ENCODE peak calls at places on chromosomes 16 and 17, in six cellular contexts. W, D, J, I, V and K are unnamed samples.
A peak's percentile ranks its signal among the peaks of the same experiment; 100 is the strongest.

GRCh38 chr17:63850401-63850800 is 7.9 kb upstream of the SMARCD2 start:
- DNase-seq in W (no peak), I (no peak), V (no peak), D (no peak), J (no peak), K (no peak)

GRCh38 chr16:29974291-29975133 is 844 bp downstream of the TAOK2 start:
- DNase-seq in V (no peak), J (no peak), I (no peak), W (no peak), D (no peak), K (no peak)

GRCh38 chr17:39194089-39194984 is 3.1 kb downstream of the CACNB1 start:
- DNase-seq in W (no peak), V (no peak), D (no peak), I (no peak), J (no peak), K (no peak)

GRCh38 chr16:50245417-50246298 is 20.7 kb upstream of the ADCY7 start:
- DNase-seq in I (no peak), V (peak; percentile 42), W (no peak), J (peak; percentile 32), D (peak; percentile 78), K (no peak)

GRCh38 chr16:75061677-75062076 is 54.9 kb downstream of the LDHD start:
- DNase-seq in D (no peak), V (no peak), I (no peak), J (no peak), W (no peak), K (no peak)

GRCh38 chr16:346587-346986 is 5.9 kb downstream of the AXIN1 start:
- DNase-seq in V (no peak), I (no peak), J (no peak), D (no peak), W (no peak), K (no peak)

GRCh38 chr17:61720016-61720795 is 129.2 kb upstream of the NACA2 start:
- DNase-seq in J (no peak), W (no peak), I (no peak), D (no peak), V (no peak), K (no peak)

GRCh38 chr16:77896357-77896972 is 108.1 kb downstream of the VAT1L start:
- DNase-seq in J (no peak), V (no peak), I (peak; percentile 51), W (no peak), D (no peak), K (no peak)

GRCh38 chr16:89396156-89396555 is 94.2 kb downstream of the ANKRD11 start:
- DNase-seq in J (no peak), D (no peak), V (no peak), W (no peak), I (no peak), K (no peak)

GRCh38 chr17:38730526-38731379 is 612 bp downstream of the CISD3 start:
- DNase-seq in D (peak; percentile 64), V (no peak), I (no peak), J (no peak), W (no peak), K (no peak)

GRCh38 chr17:42275527-42276358 is 448 bp downstream of the STAT5B start:
- DNase-seq in V (no peak), D (no peak), I (no peak), J (peak; percentile 23), W (no peak), K (no peak)

GRCh38 chr17:28973414-28973813 is 22.1 kb upstream of the PHF12 start:
- DNase-seq in I (no peak), J (no peak), V (no peak), W (no peak), D (no peak), K (no peak)

GRCh38 chr16:86942469-86943175 is 364.3 kb downstream of the FOXL1 start:
- DNase-seq in W (no peak), J (no peak), I (no peak), V (no peak), D (no peak), K (no peak)

GRCh38 chr17:31726980-31727427 is 132.0 kb downstream of the COPRS start:
- DNase-seq in J (no peak), W (no peak), D (peak; percentile 76), V (no peak), I (no peak), K (no peak)

GRCh38 chr16:2303923-2304322 is 36.0 kb upstream of the RNPS1 start:
- DNase-seq in J (no peak), D (no peak), W (no peak), V (no peak), I (no peak), K (no peak)

GRCh38 chr17:57354669-57355068 is 98.3 kb downstream of the MSI2 start:
- DNase-seq in D (no peak), J (no peak), I (no peak), W (no peak), V (no peak), K (no peak)

GRCh38 chr17:7972131-7972785 is 30.2 kb upstream of the GUCY2D start:
- DNase-seq in I (no peak), J (no peak), W (no peak), D (no peak), V (no peak), K (no peak)

GRCh38 chr17:83200231-83200699 is 120.9 kb downstream of the METRNL start:
- DNase-seq in J (peak; percentile 31), I (no peak), D (peak; percentile 60), V (peak; percentile 57), W (peak; percentile 21), K (peak; percentile 76)

GRCh38 chr17:60720763-60721531 is 43.3 kb downstream of the BCAS3 start:
- DNase-seq in V (no peak), J (peak; percentile 6), W (peak; percentile 15), I (peak; percentile 54), D (peak; percentile 46), K (peak; percentile 17)

GRCh38 chr16:12682441-12682840 is 121.2 kb downstream of the CPPED1 start:
- DNase-seq in D (no peak), J (no peak), V (no peak), W (no peak), I (no peak), K (no peak)

GRCh38 chr17:1673041-1673790 is 11.5 kb downstream of the PRPF8 start:
- DNase-seq in J (no peak), D (peak; percentile 17), V (no peak), W (no peak), I (no peak), K (no peak)

GRCh38 chr16:22721497-22722100 is 92.4 kb upstream of the HS3ST2 start:
- DNase-seq in V (no peak), I (no peak), W (no peak), J (no peak), D (no peak), K (no peak)

GRCh38 chr17:21039839-21040575 is 2.8 kb downstream of the USP22 start:
- DNase-seq in D (peak; percentile 64), I (no peak), W (no peak), V (no peak), J (no peak), K (no peak)

GRCh38 chr17:40879026-40879425 is 6.0 kb downstream of the KRT20 start:
- DNase-seq in V (no peak), D (no peak), J (no peak), I (no peak), W (no peak), K (no peak)

GRCh38 chr17:489758-490329 is 137.2 kb upstream of the RPH3AL start:
- DNase-seq in W (no peak), J (peak; percentile 35), V (peak; percentile 77), D (no peak), I (no peak), K (no peak)

GRCh38 chr16:31569360-31569717 is 41.6 kb downstream of the AHSP start:
- DNase-seq in W (no peak), V (no peak), I (no peak), J (no peak), D (no peak), K (no peak)

GRCh38 chr16:84324439-84325262 is 30.0 kb downstream of the WFDC1 start:
- DNase-seq in J (no peak), D (no peak), W (no peak), I (no peak), V (no peak), K (no peak)

GRCh38 chr17:82483836-82484235 is 25.3 kb downstream of the NARF start:
- DNase-seq in V (no peak), D (no peak), J (no peak), I (no peak), W (no peak), K (no peak)

GRCh38 chr16:49599281-49599680 is 225.7 kb downstream of the C16orf78 start:
- DNase-seq in W (no peak), D (no peak), J (no peak), I (no peak), V (no peak), K (no peak)

GRCh38 chr16:89476379-89476778 is 14.0 kb downstream of the ANKRD11 start:
- DNase-seq in I (no peak), D (peak; percentile 87), J (no peak), V (no peak), W (no peak), K (no peak)

GRCh38 chr17:79845601-79845949 is 6.3 kb upstream of the CBX4 start:
- DNase-seq in W (no peak), V (no peak), J (no peak), I (no peak), D (no peak), K (no peak)

GRCh38 chr17:9271989-9272388 is 250.7 kb downstream of the NTN1 start:
- DNase-seq in I (no peak), W (no peak), V (no peak), D (no peak), J (no peak), K (no peak)

GRCh38 chr16:47779201-47780016 is 318.3 kb downstream of the PHKB start:
- DNase-seq in V (peak; percentile 8), J (no peak), I (no peak), D (no peak), W (no peak), K (no peak)

GRCh38 chr16:31696968-31697743 is 169.5 kb downstream of the AHSP start:
- DNase-seq in J (no peak), I (peak; percentile 25), W (no peak), D (no peak), V (no peak), K (no peak)

GRCh38 chr17:47744168-47745036 is 11.4 kb downstream of the TBX21 start:
- DNase-seq in D (no peak), J (no peak), V (no peak), I (no peak), W (no peak), K (no peak)

GRCh38 chr16:66601471-66601870 is 3.0 kb upstream of the CMTM3 start:
- DNase-seq in D (no peak), I (no peak), W (no peak), J (no peak), V (no peak), K (no peak)

GRCh38 chr16:81706327-81707295 is 72.5 kb upstream of the PLCG2 start:
- DNase-seq in D (no peak), V (no peak), I (no peak), J (no peak), W (no peak), K (no peak)

GRCh38 chr17:32350662-32351418 is 883 bp downstream of the ZNF207 start:
- DNase-seq in V (peak; percentile 32), W (peak; percentile 19), I (no peak), J (no peak), D (peak; percentile 60), K (no peak)

GRCh38 chr16:1181715-1182671 is 29.1 kb downstream of the CACNA1H start:
- DNase-seq in D (no peak), J (no peak), W (no peak), V (no peak), I (no peak), K (no peak)